ENCODE peak calls at places on chromosomes 16 and 17, in nine cellular contexts. One of them, this sample, is unnamed.

GRCh38 chr17:76529224-76529642 is 8.3 kb downstream of the CYGB start:
- DNase-seq in AG04449: no peak
- DNase-seq in anterior cingulate cortex: no peak
- DNase-seq in heart left ventricle: peak
- DNase-seq in NCI-H2081: no peak
- DNase-seq in T-cell: no peak
- DNase-seq in AG10803: peak
- DNase-seq in stimulated activated CD4-positive, alpha-beta T cell treated with anti-CD3 and anti-CD28 coated beads, Interleukin-2, amount 100 ng/mL, for 48 hours: no peak
- DNase-seq in cardiac fibroblast: peak
- DNase-seq in this sample: peak

GRCh38 chr16:48537275-48537674 is 72.7 kb downstream of the N4BP1 start:
- DNase-seq in cardiac fibroblast: no peak
- DNase-seq in stimulated activated CD4-positive, alpha-beta T cell treated with anti-CD3 and anti-CD28 coated beads, Interleukin-2, amount 100 ng/mL, for 48 hours: no peak
- DNase-seq in NCI-H2081: no peak
- DNase-seq in heart left ventricle: no peak
- DNase-seq in anterior cingulate cortex: no peak
- DNase-seq in AG10803: no peak
- DNase-seq in AG04449: no peak
- DNase-seq in T-cell: no peak
- DNase-seq in this sample: no peak

GRCh38 chr17:12693640-12694039 is 27.9 kb downstream of the MYOCD start:
- DNase-seq in heart left ventricle: no peak
- DNase-seq in AG10803: peak
- DNase-seq in T-cell: no peak
- DNase-seq in AG04449: no peak
- DNase-seq in cardiac fibroblast: no peak
- DNase-seq in NCI-H2081: no peak
- DNase-seq in anterior cingulate cortex: no peak
- DNase-seq in stimulated activated CD4-positive, alpha-beta T cell treated with anti-CD3 and anti-CD28 coated beads, Interleukin-2, amount 100 ng/mL, for 48 hours: no peak
- DNase-seq in this sample: peak

GRCh38 chr16:48556913-48557351 is 53.0 kb downstream of the N4BP1 start:
- DNase-seq in T-cell: no peak
- DNase-seq in anterior cingulate cortex: no peak
- DNase-seq in AG04449: peak
- DNase-seq in NCI-H2081: no peak
- DNase-seq in stimulated activated CD4-positive, alpha-beta T cell treated with anti-CD3 and anti-CD28 coated beads, Interleukin-2, amount 100 ng/mL, for 48 hours: no peak
- DNase-seq in cardiac fibroblast: peak
- DNase-seq in AG10803: peak
- DNase-seq in heart left ventricle: no peak
- DNase-seq in this sample: peak

GRCh38 chr16:19242186-19242585 is 43.3 kb upstream of the CLEC19A start:
- DNase-seq in NCI-H2081: no peak
- DNase-seq in heart left ventricle: no peak
- DNase-seq in AG04449: no peak
- DNase-seq in cardiac fibroblast: no peak
- DNase-seq in AG10803: no peak
- DNase-seq in anterior cingulate cortex: no peak
- DNase-seq in T-cell: no peak
- DNase-seq in stimulated activated CD4-positive, alpha-beta T cell treated with anti-CD3 and anti-CD28 coated beads, Interleukin-2, amount 100 ng/mL, for 48 hours: no peak
- DNase-seq in this sample: no peak

GRCh38 chr17:58520843-58521430 is 6.5 kb upstream of the MTMR4 start:
- DNase-seq in heart left ventricle: no peak
- DNase-seq in T-cell: no peak
- DNase-seq in cardiac fibroblast: peak
- DNase-seq in anterior cingulate cortex: no peak
- DNase-seq in AG04449: no peak
- DNase-seq in NCI-H2081: no peak
- DNase-seq in stimulated activated CD4-positive, alpha-beta T cell treated with anti-CD3 and anti-CD28 coated beads, Interleukin-2, amount 100 ng/mL, for 48 hours: no peak
- DNase-seq in AG10803: peak
- DNase-seq in this sample: no peak

GRCh38 chr16:82138478-82139285 is 31.3 kb downstream of the MPHOSPH6 start:
- DNase-seq in heart left ventricle: no peak
- DNase-seq in NCI-H2081: no peak
- DNase-seq in cardiac fibroblast: no peak
- DNase-seq in AG04449: no peak
- DNase-seq in T-cell: no peak
- DNase-seq in stimulated activated CD4-positive, alpha-beta T cell treated with anti-CD3 and anti-CD28 coated beads, Interleukin-2, amount 100 ng/mL, for 48 hours: no peak
- DNase-seq in anterior cingulate cortex: no peak
- DNase-seq in AG10803: no peak
- DNase-seq in this sample: no peak

GRCh38 chr17:57671546-57672204 is 73.4 kb downstream of the CCDC182 start:
- DNase-seq in anterior cingulate cortex: peak
- DNase-seq in heart left ventricle: peak
- DNase-seq in cardiac fibroblast: peak
- DNase-seq in AG04449: no peak
- DNase-seq in NCI-H2081: peak
- DNase-seq in T-cell: peak
- DNase-seq in AG10803: peak
- DNase-seq in stimulated activated CD4-positive, alpha-beta T cell treated with anti-CD3 and anti-CD28 coated beads, Interleukin-2, amount 100 ng/mL, for 48 hours: peak
- DNase-seq in this sample: peak

GRCh38 chr17:31549121-31549524 is 157.6 kb downstream of the RAB11FIP4 start:
- DNase-seq in AG10803: no peak
- DNase-seq in cardiac fibroblast: no peak
- DNase-seq in stimulated activated CD4-positive, alpha-beta T cell treated with anti-CD3 and anti-CD28 coated beads, Interleukin-2, amount 100 ng/mL, for 48 hours: no peak
- DNase-seq in T-cell: no peak
- DNase-seq in NCI-H2081: no peak
- DNase-seq in AG04449: no peak
- DNase-seq in anterior cingulate cortex: no peak
- DNase-seq in heart left ventricle: no peak
- DNase-seq in this sample: no peak

GRCh38 chr17:64115871-64116534 is 13.9 kb downstream of the ERN1 start:
- DNase-seq in cardiac fibroblast: peak
- DNase-seq in stimulated activated CD4-positive, alpha-beta T cell treated with anti-CD3 and anti-CD28 coated beads, Interleukin-2, amount 100 ng/mL, for 48 hours: no peak
- DNase-seq in NCI-H2081: no peak
- DNase-seq in AG10803: peak
- DNase-seq in T-cell: no peak
- DNase-seq in heart left ventricle: no peak
- DNase-seq in anterior cingulate cortex: no peak
- DNase-seq in AG04449: peak
- DNase-seq in this sample: peak

GRCh38 chr16:1961651-1962067 is 2.3 kb downstream of the NDUFB10 start:
- DNase-seq in cardiac fibroblast: no peak
- DNase-seq in anterior cingulate cortex: no peak
- DNase-seq in AG10803: no peak
- DNase-seq in heart left ventricle: no peak
- DNase-seq in T-cell: no peak
- DNase-seq in NCI-H2081: peak
- DNase-seq in stimulated activated CD4-positive, alpha-beta T cell treated with anti-CD3 and anti-CD28 coated beads, Interleukin-2, amount 100 ng/mL, for 48 hours: no peak
- DNase-seq in AG04449: no peak
- DNase-seq in this sample: no peak

GRCh38 chr16:85286970-85287814 is 174.9 kb upstream of the CIBAR2 start:
- DNase-seq in AG04449: no peak
- DNase-seq in heart left ventricle: no peak
- DNase-seq in T-cell: no peak
- DNase-seq in anterior cingulate cortex: peak
- DNase-seq in stimulated activated CD4-positive, alpha-beta T cell treated with anti-CD3 and anti-CD28 coated beads, Interleukin-2, amount 100 ng/mL, for 48 hours: no peak
- DNase-seq in cardiac fibroblast: peak
- DNase-seq in NCI-H2081: no peak
- DNase-seq in AG10803: peak
- DNase-seq in this sample: peak

GRCh38 chr16:89119161-89119621 is 25.5 kb downstream of the ACSF3 start:
- DNase-seq in NCI-H2081: no peak
- DNase-seq in stimulated activated CD4-positive, alpha-beta T cell treated with anti-CD3 and anti-CD28 coated beads, Interleukin-2, amount 100 ng/mL, for 48 hours: no peak
- DNase-seq in AG04449: no peak
- DNase-seq in T-cell: no peak
- DNase-seq in AG10803: no peak
- DNase-seq in anterior cingulate cortex: no peak
- DNase-seq in cardiac fibroblast: no peak
- DNase-seq in heart left ventricle: no peak
- DNase-seq in this sample: no peak

GRCh38 chr17:4947010-4947410 is 1.3 kb downstream of the PFN1 start:
- DNase-seq in T-cell: no peak
- DNase-seq in stimulated activated CD4-positive, alpha-beta T cell treated with anti-CD3 and anti-CD28 coated beads, Interleukin-2, amount 100 ng/mL, for 48 hours: no peak
- DNase-seq in NCI-H2081: no peak
- DNase-seq in heart left ventricle: no peak
- DNase-seq in AG10803: no peak
- DNase-seq in AG04449: no peak
- DNase-seq in anterior cingulate cortex: no peak
- DNase-seq in cardiac fibroblast: no peak
- DNase-seq in this sample: no peak

GRCh38 chr17:9158545-9159452 is 137.5 kb downstream of the NTN1 start:
- DNase-seq in T-cell: no peak
- DNase-seq in AG04449: no peak
- DNase-seq in stimulated activated CD4-positive, alpha-beta T cell treated with anti-CD3 and anti-CD28 coated beads, Interleukin-2, amount 100 ng/mL, for 48 hours: no peak
- DNase-seq in anterior cingulate cortex: no peak
- DNase-seq in NCI-H2081: no peak
- DNase-seq in heart left ventricle: no peak
- DNase-seq in cardiac fibroblast: no peak
- DNase-seq in AG10803: no peak
- DNase-seq in this sample: no peak

GRCh38 chr17:29958947-29959657 is 17.7 kb downstream of the EFCAB5 start:
- DNase-seq in NCI-H2081: no peak
- DNase-seq in T-cell: no peak
- DNase-seq in cardiac fibroblast: no peak
- DNase-seq in heart left ventricle: no peak
- DNase-seq in AG10803: peak
- DNase-seq in AG04449: no peak
- DNase-seq in stimulated activated CD4-positive, alpha-beta T cell treated with anti-CD3 and anti-CD28 coated beads, Interleukin-2, amount 100 ng/mL, for 48 hours: no peak
- DNase-seq in anterior cingulate cortex: no peak
- DNase-seq in this sample: peak

GRCh38 chr16:73354426-73354825 is 306.5 kb upstream of the ZFHX3 start:
- DNase-seq in T-cell: no peak
- DNase-seq in stimulated activated CD4-positive, alpha-beta T cell treated with anti-CD3 and anti-CD28 coated beads, Interleukin-2, amount 100 ng/mL, for 48 hours: no peak
- DNase-seq in AG10803: no peak
- DNase-seq in heart left ventricle: no peak
- DNase-seq in anterior cingulate cortex: no peak
- DNase-seq in AG04449: no peak
- DNase-seq in cardiac fibroblast: no peak
- DNase-seq in NCI-H2081: no peak
- DNase-seq in this sample: no peak

GRCh38 chr16:88914750-88915368 is 48.4 kb upstream of the PABPN1L start:
- DNase-seq in NCI-H2081: no peak
- DNase-seq in cardiac fibroblast: peak
- DNase-seq in anterior cingulate cortex: no peak
- DNase-seq in stimulated activated CD4-positive, alpha-beta T cell treated with anti-CD3 and anti-CD28 coated beads, Interleukin-2, amount 100 ng/mL, for 48 hours: no peak
- DNase-seq in AG10803: peak
- DNase-seq in AG04449: no peak
- DNase-seq in T-cell: no peak
- DNase-seq in heart left ventricle: no peak
- DNase-seq in this sample: peak

GRCh38 chr17:82380860-82381702 is 9.5 kb downstream of the UTS2R start:
- DNase-seq in cardiac fibroblast: no peak
- DNase-seq in T-cell: no peak
- DNase-seq in AG10803: peak
- DNase-seq in heart left ventricle: no peak
- DNase-seq in stimulated activated CD4-positive, alpha-beta T cell treated with anti-CD3 and anti-CD28 coated beads, Interleukin-2, amount 100 ng/mL, for 48 hours: no peak
- DNase-seq in AG04449: no peak
- DNase-seq in NCI-H2081: no peak
- DNase-seq in anterior cingulate cortex: no peak
- DNase-seq in this sample: no peak

GRCh38 chr16:56923481-56923880 is 8.5 kb upstream of the HERPUD1 start:
- DNase-seq in stimulated activated CD4-positive, alpha-beta T cell treated with anti-CD3 and anti-CD28 coated beads, Interleukin-2, amount 100 ng/mL, for 48 hours: no peak
- DNase-seq in heart left ventricle: no peak
- DNase-seq in cardiac fibroblast: peak
- DNase-seq in anterior cingulate cortex: no peak
- DNase-seq in NCI-H2081: no peak
- DNase-seq in AG04449: peak
- DNase-seq in AG10803: peak
- DNase-seq in T-cell: no peak
- DNase-seq in this sample: no peak

GRCh38 chr16:82042144-82042543 is 7.1 kb downstream of the HSD17B2 start:
- DNase-seq in T-cell: no peak
- DNase-seq in cardiac fibroblast: no peak
- DNase-seq in stimulated activated CD4-positive, alpha-beta T cell treated with anti-CD3 and anti-CD28 coated beads, Interleukin-2, amount 100 ng/mL, for 48 hours: no peak
- DNase-seq in anterior cingulate cortex: no peak
- DNase-seq in NCI-H2081: no peak
- DNase-seq in AG10803: peak
- DNase-seq in heart left ventricle: no peak
- DNase-seq in AG04449: no peak
- DNase-seq in this sample: no peak

GRCh38 chr17:27562777-27563455 is 68.1 kb upstream of the LGALS9 start:
- DNase-seq in AG04449: no peak
- DNase-seq in stimulated activated CD4-positive, alpha-beta T cell treated with anti-CD3 and anti-CD28 coated beads, Interleukin-2, amount 100 ng/mL, for 48 hours: no peak
- DNase-seq in anterior cingulate cortex: no peak
- DNase-seq in AG10803: no peak
- DNase-seq in heart left ventricle: no peak
- DNase-seq in T-cell: no peak
- DNase-seq in cardiac fibroblast: no peak
- DNase-seq in NCI-H2081: no peak
- DNase-seq in this sample: no peak

GRCh38 chr16:5607169-5607568 is 509.6 kb upstream of the EEF2KMT start:
- DNase-seq in NCI-H2081: no peak
- DNase-seq in cardiac fibroblast: no peak
- DNase-seq in stimulated activated CD4-positive, alpha-beta T cell treated with anti-CD3 and anti-CD28 coated beads, Interleukin-2, amount 100 ng/mL, for 48 hours: no peak
- DNase-seq in heart left ventricle: no peak
- DNase-seq in T-cell: no peak
- DNase-seq in AG04449: no peak
- DNase-seq in AG10803: no peak
- DNase-seq in anterior cingulate cortex: no peak
- DNase-seq in this sample: no peak

GRCh38 chr17:77770331-77771105 is 188.0 kb upstream of the TNRC6C start:
- DNase-seq in cardiac fibroblast: peak
- DNase-seq in AG10803: peak
- DNase-seq in anterior cingulate cortex: no peak
- DNase-seq in NCI-H2081: no peak
- DNase-seq in AG04449: peak
- DNase-seq in T-cell: no peak
- DNase-seq in stimulated activated CD4-positive, alpha-beta T cell treated with anti-CD3 and anti-CD28 coated beads, Interleukin-2, amount 100 ng/mL, for 48 hours: no peak
- DNase-seq in heart left ventricle: peak
- DNase-seq in this sample: no peak

GRCh38 chr17:34420254-34420766 is 57.3 kb upstream of the CCL1 start:
- DNase-seq in NCI-H2081: peak
- DNase-seq in stimulated activated CD4-positive, alpha-beta T cell treated with anti-CD3 and anti-CD28 coated beads, Interleukin-2, amount 100 ng/mL, for 48 hours: peak
- DNase-seq in AG04449: no peak
- DNase-seq in cardiac fibroblast: peak
- DNase-seq in anterior cingulate cortex: peak
- DNase-seq in AG10803: peak
- DNase-seq in T-cell: peak
- DNase-seq in heart left ventricle: peak
- DNase-seq in this sample: peak

GRCh38 chr17:45117283-45117682 is 15.0 kb downstream of the PLCD3 start:
- DNase-seq in AG04449: no peak
- DNase-seq in stimulated activated CD4-positive, alpha-beta T cell treated with anti-CD3 and anti-CD28 coated beads, Interleukin-2, amount 100 ng/mL, for 48 hours: no peak
- DNase-seq in anterior cingulate cortex: no peak
- DNase-seq in NCI-H2081: no peak
- DNase-seq in heart left ventricle: no peak
- DNase-seq in AG10803: no peak
- DNase-seq in cardiac fibroblast: no peak
- DNase-seq in T-cell: no peak
- DNase-seq in this sample: no peak

GRCh38 chr16:648071-648785 is 937 bp upstream of the WDR90 start:
- DNase-seq in AG04449: no peak
- DNase-seq in T-cell: no peak
- DNase-seq in heart left ventricle: no peak
- DNase-seq in cardiac fibroblast: peak
- DNase-seq in anterior cingulate cortex: no peak
- DNase-seq in NCI-H2081: peak
- DNase-seq in AG10803: peak
- DNase-seq in stimulated activated CD4-positive, alpha-beta T cell treated with anti-CD3 and anti-CD28 coated beads, Interleukin-2, amount 100 ng/mL, for 48 hours: peak
- DNase-seq in this sample: no peak

GRCh38 chr16:21162661-21163151 is 4.2 kb downstream of the LDAF1 start:
- DNase-seq in stimulated activated CD4-positive, alpha-beta T cell treated with anti-CD3 and anti-CD28 coated beads, Interleukin-2, amount 100 ng/mL, for 48 hours: no peak
- DNase-seq in NCI-H2081: peak
- DNase-seq in AG04449: no peak
- DNase-seq in anterior cingulate cortex: no peak
- DNase-seq in AG10803: peak
- DNase-seq in heart left ventricle: peak
- DNase-seq in T-cell: no peak
- DNase-seq in cardiac fibroblast: peak
- DNase-seq in this sample: no peak

GRCh38 chr17:80247561-80247960 is 13.1 kb upstream of the RNF213 start:
- DNase-seq in anterior cingulate cortex: no peak
- DNase-seq in cardiac fibroblast: no peak
- DNase-seq in T-cell: no peak
- DNase-seq in heart left ventricle: no peak
- DNase-seq in stimulated activated CD4-positive, alpha-beta T cell treated with anti-CD3 and anti-CD28 coated beads, Interleukin-2, amount 100 ng/mL, for 48 hours: no peak
- DNase-seq in NCI-H2081: no peak
- DNase-seq in AG10803: no peak
- DNase-seq in AG04449: no peak
- DNase-seq in this sample: no peak

GRCh38 chr16:88072571-88073001 is 121.4 kb downstream of the BANP start:
- DNase-seq in stimulated activated CD4-positive, alpha-beta T cell treated with anti-CD3 and anti-CD28 coated beads, Interleukin-2, amount 100 ng/mL, for 48 hours: no peak
- DNase-seq in T-cell: no peak
- DNase-seq in cardiac fibroblast: no peak
- DNase-seq in anterior cingulate cortex: no peak
- DNase-seq in AG10803: no peak
- DNase-seq in heart left ventricle: no peak
- DNase-seq in NCI-H2081: no peak
- DNase-seq in AG04449: no peak
- DNase-seq in this sample: no peak

GRCh38 chr16:9836118-9836736 is 346.0 kb downstream of the GRIN2A start:
- DNase-seq in anterior cingulate cortex: no peak
- DNase-seq in AG04449: no peak
- DNase-seq in cardiac fibroblast: peak
- DNase-seq in NCI-H2081: no peak
- DNase-seq in AG10803: peak
- DNase-seq in stimulated activated CD4-positive, alpha-beta T cell treated with anti-CD3 and anti-CD28 coated beads, Interleukin-2, amount 100 ng/mL, for 48 hours: no peak
- DNase-seq in T-cell: no peak
- DNase-seq in heart left ventricle: no peak
- DNase-seq in this sample: no peak